ENCODE peak calls at places on chromosomes 13 and 19, in four cellular contexts. Y is ascending aorta, L is D721Med, P is neural crest cell. D is an unnamed sample.

GRCh38 chr19:49512970-49513745 is 697 bp downstream of the FCGRT start:
- DNase-seq in Y (no peak), P (no peak), L (peak; percentile 68), D (peak; percentile 52)

GRCh38 chr19:14059652-14060155 is 2.2 kb downstream of the PALM3 start:
- DNase-seq in L (no peak), P (no peak), Y (no peak), D (peak; percentile 11)

GRCh38 chr19:2003901-2004300 is 11.6 kb downstream of the BTBD2 start:
- DNase-seq in Y (no peak), P (no peak), L (no peak), D (no peak)

GRCh38 chr19:54207908-54208783 is 7.5 kb downstream of the RPS9 start:
- DNase-seq in Y (peak; percentile 59), L (no peak), P (no peak), D (peak; percentile 76)

GRCh38 chr13:93996471-93996870 is 483.0 kb downstream of the DCT start:
- DNase-seq in L (no peak), Y (no peak), P (no peak), D (no peak)

GRCh38 chr19:7874080-7874856 is at the start of gene PRR36:
- DNase-seq in P (peak; percentile 68), Y (no peak), L (peak; percentile 77), D (no peak)

GRCh38 chr13:45851171-45851889 is at the start of gene SIAH3:
- DNase-seq in P (no peak), Y (no peak), L (peak; percentile 34), D (no peak)

GRCh38 chr19:13839938-13840750 is 36.8 kb upstream of the NANOS3 start:
- DNase-seq in P (no peak), L (no peak), Y (peak; percentile 60), D (no peak)

GRCh38 chr19:13004273-13004672 is 9.0 kb downstream of the NFIX start:
- DNase-seq in Y (no peak), P (no peak), L (no peak), D (no peak)

GRCh38 chr13:44231786-44232516 is 141.7 kb upstream of the SERP2 start:
- DNase-seq in Y (no peak), L (no peak), P (no peak), D (no peak)

GRCh38 chr19:1019980-1020867 is 699 bp downstream of the TMEM259 start:
- DNase-seq in P (no peak), L (no peak), Y (no peak), D (no peak)

DNA sequence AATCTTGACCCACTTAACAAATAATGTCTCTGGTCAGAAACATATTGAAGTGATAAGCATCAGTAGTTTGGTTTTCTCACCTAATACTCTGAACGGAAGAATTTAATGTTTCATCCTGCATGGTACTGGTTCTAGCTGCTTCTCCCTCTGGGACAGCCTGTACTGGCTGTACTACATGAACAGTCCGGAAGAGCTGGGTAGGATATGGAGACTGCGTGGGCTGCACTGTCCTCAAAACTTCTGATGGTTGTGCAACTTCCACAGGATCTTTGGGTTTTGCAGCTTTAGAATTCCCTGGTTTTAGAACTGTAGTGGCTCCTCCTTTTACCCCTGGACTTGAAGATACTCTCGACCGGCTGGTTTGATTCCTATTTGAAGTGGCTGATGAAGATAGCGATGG is 78.3 kb downstream of the ELF1 start:
- DNase-seq in L (no peak), Y (no peak), P (no peak), D (no peak)
- TF ChIP-seq CTCF in L (no peak), Y (no peak), P (no peak), D (no peak)

DNA sequence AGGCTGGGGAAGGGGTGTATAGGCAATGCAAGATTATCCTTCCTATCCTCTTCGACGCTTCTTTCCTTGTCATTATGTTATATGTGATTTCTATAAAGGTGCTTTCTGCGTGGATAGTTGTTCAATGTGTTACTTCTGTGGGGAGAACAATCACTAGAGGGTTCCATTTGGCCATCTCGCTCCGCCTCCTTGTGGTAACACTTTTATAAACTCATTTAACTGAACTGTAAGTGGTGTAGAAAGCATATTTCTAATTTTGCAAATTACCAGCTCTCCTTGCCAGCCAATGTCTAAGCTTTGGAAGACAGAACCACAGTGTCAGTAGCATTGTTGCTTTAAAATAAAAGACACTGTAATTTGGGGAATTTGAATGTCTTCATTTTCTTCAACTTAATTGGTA is 1093.7 kb upstream of the MIR17HG start:
- DNase-seq in Y (no peak), P (no peak), L (no peak), D (no peak)
- TF ChIP-seq CTCF in Y (no peak), P (no peak), L (no peak), D (no peak)

GRCh38 chr13:99432637-99433542 is 68.4 kb upstream of the TM9SF2 start:
- DNase-seq in L (no peak), P (no peak), Y (peak; percentile 69), D (peak; percentile 81)
- TF ChIP-seq CTCF in L (no peak), P (no peak), Y (no peak), D (no peak)

DNA sequence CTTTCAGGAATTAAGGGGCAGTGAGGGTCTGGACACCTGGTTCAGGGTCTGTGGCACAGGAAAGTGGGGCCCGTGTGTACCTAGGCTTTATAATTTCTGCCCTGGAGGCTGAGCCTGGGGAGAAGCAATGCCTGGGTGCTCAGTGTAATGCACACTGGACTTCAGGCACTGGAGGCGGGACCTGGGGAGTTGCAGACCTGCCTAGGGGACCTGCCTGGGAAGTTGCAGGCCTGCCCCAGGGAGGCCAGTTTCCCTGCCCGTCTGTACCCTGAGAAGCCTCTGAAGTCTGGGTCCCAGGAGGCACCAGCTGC is 2.5 kb upstream of the TMEM59L start:
- DNase-seq in P (no peak), Y (no peak), L (no peak), D (no peak)
- TF ChIP-seq CTCF in P (no peak), Y (no peak), L (no peak), D (no peak)

GRCh38 chr19:33375760-33376159 is 2.3 kb downstream of the CEBPG start:
- DNase-seq in Y (no peak), P (no peak), L (no peak), D (no peak)

GRCh38 chr19:33375156-33375744 is 1.7 kb downstream of the CEBPG start:
- DNase-seq in L (no peak), Y (no peak), P (no peak), D (no peak)

GRCh38 chr19:33376423-33376822 is 2.9 kb downstream of the CEBPG start:
- DNase-seq in P (no peak), Y (no peak), L (no peak), D (no peak)

GRCh38 chr19:33373701-33374405 is at the start of gene CEBPG:
- DNase-seq in L (no peak), Y (no peak), P (peak; percentile 45), D (peak; percentile 80)

DNA sequence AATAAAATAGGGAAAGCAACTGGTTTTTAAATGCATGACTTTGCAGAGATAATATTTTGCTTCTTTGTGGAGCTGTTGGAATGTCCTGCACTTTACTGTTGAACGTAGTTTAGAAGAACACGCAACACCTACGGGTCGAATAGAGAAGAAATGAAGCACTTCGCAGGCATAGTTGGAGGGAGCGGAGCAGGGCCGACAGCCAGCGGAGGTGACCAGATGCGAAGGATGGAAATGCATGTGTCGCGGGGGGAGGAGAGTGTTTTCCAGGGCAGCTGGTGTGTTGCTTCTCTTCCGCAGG is 846 bp downstream of the CEBPG start:
- DNase-seq in P (no peak), L (no peak), Y (no peak), D (peak; percentile 26)
- TF ChIP-seq CTCF in P (no peak), L (no peak), Y (no peak), D (no peak)

GRCh38 chr19:41263042-41263849 is 926 bp upstream of the HNRNPUL1 start:
- DNase-seq in P (peak; percentile 32), Y (peak; percentile 78), L (no peak), D (peak; percentile 40)

GRCh38 chr19:41264581-41265375 is 606 bp downstream of the HNRNPUL1 start:
- DNase-seq in Y (no peak), L (no peak), P (peak; percentile 39), D (peak; percentile 70)

GRCh38 chr19:41261474-41262190 is 2.5 kb upstream of the HNRNPUL1 start:
- DNase-seq in L (no peak), P (no peak), Y (no peak), D (no peak)

GRCh38 chr19:41265376-41266153 is 1.4 kb downstream of the HNRNPUL1 start:
- DNase-seq in L (no peak), P (peak; percentile 2), Y (no peak), D (peak; percentile 35)

DNA sequence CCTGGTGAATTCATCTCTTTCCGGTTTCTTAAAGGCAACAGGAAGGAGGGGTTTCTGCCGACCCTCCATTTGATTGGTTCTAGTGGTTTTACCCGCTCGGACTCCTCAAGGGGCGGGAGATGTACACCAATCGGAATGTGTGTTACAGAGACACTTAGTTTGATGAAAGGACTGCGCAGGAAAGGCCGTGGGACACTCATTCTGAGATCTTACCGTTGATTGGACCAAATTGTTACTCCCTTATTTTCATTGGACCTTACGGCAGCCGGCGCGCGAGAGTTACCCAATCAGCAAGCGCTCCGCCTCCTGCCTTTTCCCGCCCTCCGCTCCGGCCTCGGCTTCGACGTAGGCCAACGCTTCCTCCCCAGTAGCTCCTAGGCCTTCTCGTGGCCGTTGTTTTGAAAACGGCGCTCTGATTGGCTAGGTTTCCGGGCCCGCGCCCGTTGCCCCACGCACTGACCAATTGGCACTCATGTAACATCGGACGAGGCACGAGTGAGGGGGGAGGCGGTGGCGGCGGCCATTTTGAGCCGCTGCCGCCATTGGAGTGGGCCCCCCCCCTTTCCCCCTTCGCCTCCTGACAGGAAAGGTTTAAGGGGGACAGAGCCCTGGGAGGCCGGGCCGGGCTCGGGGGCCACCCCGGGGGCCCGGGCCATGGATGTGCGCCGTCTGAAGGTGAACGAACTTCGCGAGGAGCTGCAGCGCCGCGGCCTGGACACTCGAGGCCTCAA is at the start of gene HNRNPUL1:
- DNase-seq in L (peak; percentile 92), P (peak; percentile 100), Y (peak; percentile 97), D (peak; percentile 99)
- TF ChIP-seq CTCF in L (no peak), P (no peak), Y (peak; percentile 44), D (peak; percentile 24)

GRCh38 chr13:82330499-82330898 is 1551.8 kb downstream of the SLITRK1 start:
- DNase-seq in Y (no peak), P (no peak), L (no peak), D (peak; percentile 3)
- TF ChIP-seq CTCF in Y (no peak), P (peak; percentile 68), L (no peak), D (peak; percentile 50)

GRCh38 chr19:11267316-11268085 is 5.2 kb upstream of the DOCK6 start:
- DNase-seq in Y (no peak), L (no peak), P (no peak), D (peak; percentile 12)
- TF ChIP-seq CTCF in Y (no peak), L (no peak), P (no peak), D (no peak)

GRCh38 chr19:45924891-45925447 is 10.4 kb upstream of the NANOS2 start:
- DNase-seq in P (no peak), L (no peak), Y (no peak), D (no peak)

GRCh38 chr19:45931055-45931454 is 16.5 kb upstream of the NANOS2 start:
- DNase-seq in P (no peak), L (no peak), Y (no peak), D (no peak)

GRCh38 chr19:45929247-45929646 is 14.7 kb upstream of the NANOS2 start:
- DNase-seq in L (no peak), P (no peak), Y (no peak), D (no peak)

GRCh38 chr19:45922281-45922680 is 7.7 kb upstream of the NANOS2 start:
- DNase-seq in P (no peak), L (no peak), Y (no peak), D (no peak)

GRCh38 chr19:45927565-45928261 is 13.1 kb upstream of the NANOS2 start:
- DNase-seq in P (peak; percentile 87), L (peak; percentile 97), Y (peak; percentile 34), D (peak; percentile 98)
- TF ChIP-seq CTCF in P (peak; percentile 27), L (peak; percentile 30), Y (no peak), D (no peak)

D was measured in GM13976.